ENCODE peak calls at places on chromosomes 16 and 17, in nine cellular contexts. One of them, this sample, is unnamed.

GRCh38 chr16:54286330-54287017 is at the start of gene IRX3:
- DNase-seq in EL: peak
- DNase-seq in transverse colon: peak
- DNase-seq in NCI-H2081: peak
- DNase-seq in progenitor cell of endocrine pancreas: peak
- DNase-seq in activated naive CD8-positive, alpha-beta T cell treated with anti-CD3 and anti-CD28 coated beads, Interleukin-2, amount 50 U/mL, for 16 hours: no peak
- DNase-seq in DMS 273 treated with DMSO at 0.1 percent for 48 hours: peak
- DNase-seq in mesendoderm: peak
- DNase-seq in activated CD4-positive, alpha-beta T cell treated with anti-CD3 and anti-CD28 coated beads for 24 hours: no peak
- DNase-seq in this sample: peak

GRCh38 chr17:37079735-37080134 is 131.0 kb downstream of the AATF start:
- DNase-seq in activated naive CD8-positive, alpha-beta T cell treated with anti-CD3 and anti-CD28 coated beads, Interleukin-2, amount 50 U/mL, for 16 hours: no peak
- DNase-seq in progenitor cell of endocrine pancreas: no peak
- DNase-seq in transverse colon: no peak
- DNase-seq in EL: peak
- DNase-seq in activated CD4-positive, alpha-beta T cell treated with anti-CD3 and anti-CD28 coated beads for 24 hours: no peak
- DNase-seq in NCI-H2081: no peak
- DNase-seq in DMS 273 treated with DMSO at 0.1 percent for 48 hours: no peak
- DNase-seq in mesendoderm: no peak
- DNase-seq in this sample: no peak

GRCh38 chr17:3532106-3532858 is 25.3 kb downstream of the TRPV3 start:
- DNase-seq in DMS 273 treated with DMSO at 0.1 percent for 48 hours: no peak
- DNase-seq in progenitor cell of endocrine pancreas: no peak
- DNase-seq in activated naive CD8-positive, alpha-beta T cell treated with anti-CD3 and anti-CD28 coated beads, Interleukin-2, amount 50 U/mL, for 16 hours: no peak
- DNase-seq in mesendoderm: no peak
- DNase-seq in EL: no peak
- DNase-seq in NCI-H2081: no peak
- DNase-seq in transverse colon: no peak
- DNase-seq in activated CD4-positive, alpha-beta T cell treated with anti-CD3 and anti-CD28 coated beads for 24 hours: no peak
- DNase-seq in this sample: no peak

GRCh38 chr17:58756246-58757161 is 850 bp downstream of the PPM1E start:
- DNase-seq in progenitor cell of endocrine pancreas: no peak
- DNase-seq in activated naive CD8-positive, alpha-beta T cell treated with anti-CD3 and anti-CD28 coated beads, Interleukin-2, amount 50 U/mL, for 16 hours: no peak
- DNase-seq in DMS 273 treated with DMSO at 0.1 percent for 48 hours: peak
- DNase-seq in mesendoderm: peak
- DNase-seq in activated CD4-positive, alpha-beta T cell treated with anti-CD3 and anti-CD28 coated beads for 24 hours: no peak
- DNase-seq in transverse colon: no peak
- DNase-seq in EL: peak
- DNase-seq in NCI-H2081: peak
- DNase-seq in this sample: peak

GRCh38 chr17:63694229-63694973 is 5.5 kb downstream of the LIMD2 start:
- DNase-seq in NCI-H2081: no peak
- DNase-seq in activated naive CD8-positive, alpha-beta T cell treated with anti-CD3 and anti-CD28 coated beads, Interleukin-2, amount 50 U/mL, for 16 hours: no peak
- DNase-seq in progenitor cell of endocrine pancreas: no peak
- DNase-seq in transverse colon: no peak
- DNase-seq in activated CD4-positive, alpha-beta T cell treated with anti-CD3 and anti-CD28 coated beads for 24 hours: no peak
- DNase-seq in DMS 273 treated with DMSO at 0.1 percent for 48 hours: peak
- DNase-seq in EL: no peak
- DNase-seq in mesendoderm: peak
- DNase-seq in this sample: no peak

GRCh38 chr17:11282586-11282985 is 41.6 kb downstream of the SHISA6 start:
- DNase-seq in activated CD4-positive, alpha-beta T cell treated with anti-CD3 and anti-CD28 coated beads for 24 hours: no peak
- DNase-seq in EL: no peak
- DNase-seq in transverse colon: no peak
- DNase-seq in activated naive CD8-positive, alpha-beta T cell treated with anti-CD3 and anti-CD28 coated beads, Interleukin-2, amount 50 U/mL, for 16 hours: no peak
- DNase-seq in progenitor cell of endocrine pancreas: no peak
- DNase-seq in NCI-H2081: no peak
- DNase-seq in DMS 273 treated with DMSO at 0.1 percent for 48 hours: no peak
- DNase-seq in mesendoderm: no peak
- DNase-seq in this sample: no peak

GRCh38 chr16:85798283-85798776 is 1.0 kb downstream of the EMC8 start:
- DNase-seq in DMS 273 treated with DMSO at 0.1 percent for 48 hours: no peak
- DNase-seq in progenitor cell of endocrine pancreas: no peak
- DNase-seq in activated naive CD8-positive, alpha-beta T cell treated with anti-CD3 and anti-CD28 coated beads, Interleukin-2, amount 50 U/mL, for 16 hours: no peak
- DNase-seq in transverse colon: no peak
- DNase-seq in mesendoderm: peak
- DNase-seq in activated CD4-positive, alpha-beta T cell treated with anti-CD3 and anti-CD28 coated beads for 24 hours: no peak
- DNase-seq in EL: no peak
- DNase-seq in NCI-H2081: no peak
- DNase-seq in this sample: no peak

GRCh38 chr16:21628196-21628726 is 24.1 kb downstream of the IGSF6 start:
- DNase-seq in activated CD4-positive, alpha-beta T cell treated with anti-CD3 and anti-CD28 coated beads for 24 hours: no peak
- DNase-seq in mesendoderm: no peak
- DNase-seq in progenitor cell of endocrine pancreas: no peak
- DNase-seq in transverse colon: no peak
- DNase-seq in DMS 273 treated with DMSO at 0.1 percent for 48 hours: no peak
- DNase-seq in NCI-H2081: no peak
- DNase-seq in activated naive CD8-positive, alpha-beta T cell treated with anti-CD3 and anti-CD28 coated beads, Interleukin-2, amount 50 U/mL, for 16 hours: no peak
- DNase-seq in EL: peak
- DNase-seq in this sample: no peak

GRCh38 chr17:1985686-1986085 is 39.4 kb downstream of the RTN4RL1 start:
- DNase-seq in mesendoderm: peak
- DNase-seq in DMS 273 treated with DMSO at 0.1 percent for 48 hours: no peak
- DNase-seq in activated naive CD8-positive, alpha-beta T cell treated with anti-CD3 and anti-CD28 coated beads, Interleukin-2, amount 50 U/mL, for 16 hours: no peak
- DNase-seq in activated CD4-positive, alpha-beta T cell treated with anti-CD3 and anti-CD28 coated beads for 24 hours: no peak
- DNase-seq in progenitor cell of endocrine pancreas: no peak
- DNase-seq in NCI-H2081: no peak
- DNase-seq in EL: no peak
- DNase-seq in transverse colon: no peak
- DNase-seq in this sample: no peak

GRCh38 chr16:25966172-25967097 is 274.7 kb downstream of the HS3ST4 start:
- DNase-seq in DMS 273 treated with DMSO at 0.1 percent for 48 hours: no peak
- DNase-seq in activated CD4-positive, alpha-beta T cell treated with anti-CD3 and anti-CD28 coated beads for 24 hours: no peak
- DNase-seq in transverse colon: no peak
- DNase-seq in NCI-H2081: no peak
- DNase-seq in activated naive CD8-positive, alpha-beta T cell treated with anti-CD3 and anti-CD28 coated beads, Interleukin-2, amount 50 U/mL, for 16 hours: no peak
- DNase-seq in mesendoderm: no peak
- DNase-seq in progenitor cell of endocrine pancreas: no peak
- DNase-seq in EL: no peak
- DNase-seq in this sample: no peak

GRCh38 chr17:65261682-65262636 is 124.8 kb downstream of the RGS9 start:
- DNase-seq in activated naive CD8-positive, alpha-beta T cell treated with anti-CD3 and anti-CD28 coated beads, Interleukin-2, amount 50 U/mL, for 16 hours: no peak
- DNase-seq in DMS 273 treated with DMSO at 0.1 percent for 48 hours: no peak
- DNase-seq in NCI-H2081: no peak
- DNase-seq in mesendoderm: no peak
- DNase-seq in progenitor cell of endocrine pancreas: no peak
- DNase-seq in transverse colon: no peak
- DNase-seq in activated CD4-positive, alpha-beta T cell treated with anti-CD3 and anti-CD28 coated beads for 24 hours: no peak
- DNase-seq in EL: peak
- DNase-seq in this sample: peak

GRCh38 chr16:84667600-84668309 is 19.4 kb downstream of the KLHL36 start:
- DNase-seq in progenitor cell of endocrine pancreas: no peak
- DNase-seq in activated naive CD8-positive, alpha-beta T cell treated with anti-CD3 and anti-CD28 coated beads, Interleukin-2, amount 50 U/mL, for 16 hours: no peak
- DNase-seq in mesendoderm: no peak
- DNase-seq in DMS 273 treated with DMSO at 0.1 percent for 48 hours: no peak
- DNase-seq in activated CD4-positive, alpha-beta T cell treated with anti-CD3 and anti-CD28 coated beads for 24 hours: no peak
- DNase-seq in EL: no peak
- DNase-seq in NCI-H2081: no peak
- DNase-seq in transverse colon: no peak
- DNase-seq in this sample: no peak

GRCh38 chr17:13561606-13562270 is 40.0 kb downstream of the HS3ST3A1 start:
- DNase-seq in mesendoderm: no peak
- DNase-seq in activated CD4-positive, alpha-beta T cell treated with anti-CD3 and anti-CD28 coated beads for 24 hours: no peak
- DNase-seq in progenitor cell of endocrine pancreas: no peak
- DNase-seq in DMS 273 treated with DMSO at 0.1 percent for 48 hours: no peak
- DNase-seq in activated naive CD8-positive, alpha-beta T cell treated with anti-CD3 and anti-CD28 coated beads, Interleukin-2, amount 50 U/mL, for 16 hours: no peak
- DNase-seq in transverse colon: peak
- DNase-seq in EL: no peak
- DNase-seq in NCI-H2081: no peak
- DNase-seq in this sample: peak

GRCh38 chr17:60832206-60832605 is 154.6 kb downstream of the BCAS3 start:
- DNase-seq in mesendoderm: no peak
- DNase-seq in activated CD4-positive, alpha-beta T cell treated with anti-CD3 and anti-CD28 coated beads for 24 hours: no peak
- DNase-seq in NCI-H2081: peak
- DNase-seq in activated naive CD8-positive, alpha-beta T cell treated with anti-CD3 and anti-CD28 coated beads, Interleukin-2, amount 50 U/mL, for 16 hours: no peak
- DNase-seq in transverse colon: no peak
- DNase-seq in progenitor cell of endocrine pancreas: no peak
- DNase-seq in EL: no peak
- DNase-seq in DMS 273 treated with DMSO at 0.1 percent for 48 hours: no peak
- DNase-seq in this sample: peak

GRCh38 chr16:70675851-70676513 is 9.9 kb downstream of the MTSS2 start:
- DNase-seq in DMS 273 treated with DMSO at 0.1 percent for 48 hours: no peak
- DNase-seq in progenitor cell of endocrine pancreas: no peak
- DNase-seq in activated naive CD8-positive, alpha-beta T cell treated with anti-CD3 and anti-CD28 coated beads, Interleukin-2, amount 50 U/mL, for 16 hours: no peak
- DNase-seq in mesendoderm: no peak
- DNase-seq in activated CD4-positive, alpha-beta T cell treated with anti-CD3 and anti-CD28 coated beads for 24 hours: no peak
- DNase-seq in EL: no peak
- DNase-seq in transverse colon: no peak
- DNase-seq in NCI-H2081: no peak
- DNase-seq in this sample: no peak

GRCh38 chr16:48597563-48598392 is 12.2 kb downstream of the N4BP1 start:
- DNase-seq in progenitor cell of endocrine pancreas: no peak
- DNase-seq in EL: peak
- DNase-seq in activated CD4-positive, alpha-beta T cell treated with anti-CD3 and anti-CD28 coated beads for 24 hours: no peak
- DNase-seq in mesendoderm: no peak
- DNase-seq in DMS 273 treated with DMSO at 0.1 percent for 48 hours: no peak
- DNase-seq in transverse colon: no peak
- DNase-seq in activated naive CD8-positive, alpha-beta T cell treated with anti-CD3 and anti-CD28 coated beads, Interleukin-2, amount 50 U/mL, for 16 hours: no peak
- DNase-seq in NCI-H2081: no peak
- DNase-seq in this sample: peak

GRCh38 chr17:38608648-38609047 is 2.9 kb upstream of the SRCIN1 start:
- DNase-seq in EL: no peak
- DNase-seq in activated CD4-positive, alpha-beta T cell treated with anti-CD3 and anti-CD28 coated beads for 24 hours: no peak
- DNase-seq in DMS 273 treated with DMSO at 0.1 percent for 48 hours: no peak
- DNase-seq in NCI-H2081: peak
- DNase-seq in progenitor cell of endocrine pancreas: no peak
- DNase-seq in transverse colon: peak
- DNase-seq in mesendoderm: no peak
- DNase-seq in activated naive CD8-positive, alpha-beta T cell treated with anti-CD3 and anti-CD28 coated beads, Interleukin-2, amount 50 U/mL, for 16 hours: no peak
- DNase-seq in this sample: no peak

GRCh38 chr16:53888222-53888621 is 184.3 kb downstream of the FTO start:
- DNase-seq in progenitor cell of endocrine pancreas: no peak
- DNase-seq in EL: no peak
- DNase-seq in activated CD4-positive, alpha-beta T cell treated with anti-CD3 and anti-CD28 coated beads for 24 hours: no peak
- DNase-seq in NCI-H2081: no peak
- DNase-seq in mesendoderm: no peak
- DNase-seq in activated naive CD8-positive, alpha-beta T cell treated with anti-CD3 and anti-CD28 coated beads, Interleukin-2, amount 50 U/mL, for 16 hours: no peak
- DNase-seq in transverse colon: no peak
- DNase-seq in DMS 273 treated with DMSO at 0.1 percent for 48 hours: no peak
- DNase-seq in this sample: no peak

GRCh38 chr16:49021136-49021535 is 260.5 kb downstream of the CBLN1 start:
- DNase-seq in EL: peak
- DNase-seq in activated CD4-positive, alpha-beta T cell treated with anti-CD3 and anti-CD28 coated beads for 24 hours: no peak
- DNase-seq in NCI-H2081: no peak
- DNase-seq in mesendoderm: no peak
- DNase-seq in progenitor cell of endocrine pancreas: no peak
- DNase-seq in activated naive CD8-positive, alpha-beta T cell treated with anti-CD3 and anti-CD28 coated beads, Interleukin-2, amount 50 U/mL, for 16 hours: no peak
- DNase-seq in transverse colon: no peak
- DNase-seq in DMS 273 treated with DMSO at 0.1 percent for 48 hours: peak
- DNase-seq in this sample: peak

GRCh38 chr16:11386791-11387546 is 41.7 kb downstream of the RMI2 start:
- DNase-seq in activated CD4-positive, alpha-beta T cell treated with anti-CD3 and anti-CD28 coated beads for 24 hours: no peak
- DNase-seq in EL: no peak
- DNase-seq in NCI-H2081: no peak
- DNase-seq in DMS 273 treated with DMSO at 0.1 percent for 48 hours: no peak
- DNase-seq in progenitor cell of endocrine pancreas: peak
- DNase-seq in mesendoderm: peak
- DNase-seq in transverse colon: no peak
- DNase-seq in activated naive CD8-positive, alpha-beta T cell treated with anti-CD3 and anti-CD28 coated beads, Interleukin-2, amount 50 U/mL, for 16 hours: no peak
- DNase-seq in this sample: no peak

GRCh38 chr16:53821487-53821886 is 117.5 kb downstream of the FTO start:
- DNase-seq in transverse colon: no peak
- DNase-seq in NCI-H2081: no peak
- DNase-seq in EL: peak
- DNase-seq in progenitor cell of endocrine pancreas: no peak
- DNase-seq in mesendoderm: peak
- DNase-seq in activated naive CD8-positive, alpha-beta T cell treated with anti-CD3 and anti-CD28 coated beads, Interleukin-2, amount 50 U/mL, for 16 hours: no peak
- DNase-seq in activated CD4-positive, alpha-beta T cell treated with anti-CD3 and anti-CD28 coated beads for 24 hours: no peak
- DNase-seq in DMS 273 treated with DMSO at 0.1 percent for 48 hours: no peak
- DNase-seq in this sample: peak

GRCh38 chr17:77254961-77255741 is 114.4 kb downstream of the SEC14L1 start:
- DNase-seq in transverse colon: no peak
- DNase-seq in EL: peak
- DNase-seq in progenitor cell of endocrine pancreas: no peak
- DNase-seq in activated naive CD8-positive, alpha-beta T cell treated with anti-CD3 and anti-CD28 coated beads, Interleukin-2, amount 50 U/mL, for 16 hours: no peak
- DNase-seq in DMS 273 treated with DMSO at 0.1 percent for 48 hours: no peak
- DNase-seq in mesendoderm: peak
- DNase-seq in NCI-H2081: no peak
- DNase-seq in activated CD4-positive, alpha-beta T cell treated with anti-CD3 and anti-CD28 coated beads for 24 hours: no peak
- DNase-seq in this sample: peak

GRCh38 chr16:57764341-57765159 is 29.0 kb downstream of the KATNB1 start:
- DNase-seq in mesendoderm: peak
- DNase-seq in activated CD4-positive, alpha-beta T cell treated with anti-CD3 and anti-CD28 coated beads for 24 hours: no peak
- DNase-seq in NCI-H2081: no peak
- DNase-seq in EL: peak
- DNase-seq in transverse colon: no peak
- DNase-seq in DMS 273 treated with DMSO at 0.1 percent for 48 hours: no peak
- DNase-seq in progenitor cell of endocrine pancreas: no peak
- DNase-seq in activated naive CD8-positive, alpha-beta T cell treated with anti-CD3 and anti-CD28 coated beads, Interleukin-2, amount 50 U/mL, for 16 hours: no peak
- DNase-seq in this sample: peak

GRCh38 chr16:78953526-78953925 is 647.0 kb downstream of the MAF start:
- DNase-seq in progenitor cell of endocrine pancreas: no peak
- DNase-seq in transverse colon: no peak
- DNase-seq in activated naive CD8-positive, alpha-beta T cell treated with anti-CD3 and anti-CD28 coated beads, Interleukin-2, amount 50 U/mL, for 16 hours: no peak
- DNase-seq in activated CD4-positive, alpha-beta T cell treated with anti-CD3 and anti-CD28 coated beads for 24 hours: no peak
- DNase-seq in DMS 273 treated with DMSO at 0.1 percent for 48 hours: no peak
- DNase-seq in mesendoderm: no peak
- DNase-seq in EL: no peak
- DNase-seq in NCI-H2081: no peak
- DNase-seq in this sample: no peak

GRCh38 chr16:88618182-88618955 is 20.0 kb upstream of the IL17C start:
- DNase-seq in EL: no peak
- DNase-seq in progenitor cell of endocrine pancreas: no peak
- DNase-seq in DMS 273 treated with DMSO at 0.1 percent for 48 hours: no peak
- DNase-seq in NCI-H2081: no peak
- DNase-seq in activated naive CD8-positive, alpha-beta T cell treated with anti-CD3 and anti-CD28 coated beads, Interleukin-2, amount 50 U/mL, for 16 hours: no peak
- DNase-seq in activated CD4-positive, alpha-beta T cell treated with anti-CD3 and anti-CD28 coated beads for 24 hours: no peak
- DNase-seq in mesendoderm: no peak
- DNase-seq in transverse colon: no peak
- DNase-seq in this sample: peak

GRCh38 chr16:85025781-85026653 is 1.6 kb upstream of the KIAA0513 start:
- DNase-seq in NCI-H2081: no peak
- DNase-seq in activated naive CD8-positive, alpha-beta T cell treated with anti-CD3 and anti-CD28 coated beads, Interleukin-2, amount 50 U/mL, for 16 hours: no peak
- DNase-seq in progenitor cell of endocrine pancreas: no peak
- DNase-seq in mesendoderm: no peak
- DNase-seq in DMS 273 treated with DMSO at 0.1 percent for 48 hours: no peak
- DNase-seq in transverse colon: peak
- DNase-seq in activated CD4-positive, alpha-beta T cell treated with anti-CD3 and anti-CD28 coated beads for 24 hours: no peak
- DNase-seq in EL: no peak
- DNase-seq in this sample: no peak

GRCh38 chr17:333626-334396 is 18.8 kb downstream of the RPH3AL start:
- DNase-seq in activated CD4-positive, alpha-beta T cell treated with anti-CD3 and anti-CD28 coated beads for 24 hours: no peak
- DNase-seq in mesendoderm: peak
- DNase-seq in NCI-H2081: no peak
- DNase-seq in activated naive CD8-positive, alpha-beta T cell treated with anti-CD3 and anti-CD28 coated beads, Interleukin-2, amount 50 U/mL, for 16 hours: no peak
- DNase-seq in EL: peak
- DNase-seq in progenitor cell of endocrine pancreas: peak
- DNase-seq in DMS 273 treated with DMSO at 0.1 percent for 48 hours: no peak
- DNase-seq in transverse colon: peak
- DNase-seq in this sample: peak